ENCODE peak calls at places on chromosome 15, in seven cellular contexts. B is mammary epithelial cell; C is GM23248; F is breast epithelium; V is CD4-positive, alpha-beta memory T cell; Y is psoas muscle; I is A549. P is an unnamed sample.

GRCh38 chr15:70271422-70272088 is 173.8 kb upstream of the TLE3 start:
- DNase-seq in B (peak; percentile 93), C (peak; percentile 99), F (no peak), V (no peak), Y (no peak), I (peak; percentile 92), P (no peak)

GRCh38 chr15:34708422-34708821 is 46.4 kb downstream of the GJD2 start:
- DNase-seq in B (peak; percentile 42), C (peak; percentile 79), F (no peak), V (no peak), Y (no peak), I (peak; percentile 46), P (no peak)

GRCh38 chr15:95604634-95605036 is 725.9 kb upstream of the NR2F2 start:
- DNase-seq in B (no peak), C (peak; percentile 90), F (no peak), V (no peak), Y (no peak), I (peak; percentile 22), P (no peak)

GRCh38 chr15:40354408-40355171 is 3.4 kb upstream of the DISP2 start:
- DNase-seq in B (no peak), C (peak; percentile 54), F (no peak), V (no peak), Y (peak; percentile 36), I (no peak), P (no peak)

GRCh38 chr15:79193157-79193948 is 89.2 kb upstream of the ANKRD34C start:
- DNase-seq in B (no peak), C (no peak), F (no peak), V (no peak), Y (no peak), I (no peak), P (no peak)

GRCh38 chr15:72271221-72271620 is 1.1 kb downstream of the PARP6 start:
- DNase-seq in B (no peak), C (no peak), F (no peak), V (no peak), Y (no peak), I (no peak), P (no peak)

GRCh38 chr15:70034596-70034995 is 63.1 kb downstream of the TLE3 start:
- DNase-seq in B (no peak), C (no peak), F (no peak), V (no peak), Y (no peak), I (no peak), P (no peak)

GRCh38 chr15:74315626-74316025 is 51.8 kb downstream of the CYP11A1 start:
- DNase-seq in B (no peak), C (no peak), F (no peak), V (no peak), Y (peak; percentile 62), I (no peak), P (peak; percentile 34)

GRCh38 chr15:25775317-25775912 is 87.7 kb downstream of the ATP10A start:
- DNase-seq in B (no peak), C (peak; percentile 96), F (no peak), V (no peak), Y (peak; percentile 81), I (peak; percentile 88), P (no peak)

GRCh38 chr15:38707802-38708671 is 143.4 kb upstream of the RASGRP1 start:
- DNase-seq in B (peak; percentile 52), C (peak; percentile 78), F (no peak), V (peak; percentile 56), Y (no peak), I (peak; percentile 57), P (peak; percentile 38)

GRCh38 chr15:68844856-68845550 is 24.3 kb upstream of the ANP32A start:
- DNase-seq in B (no peak), C (no peak), F (no peak), V (no peak), Y (no peak), I (no peak), P (no peak)

GRCh38 chr15:34065941-34066340 is 26.9 kb upstream of the AVEN start:
- DNase-seq in B (peak; percentile 90), C (no peak), F (no peak), V (no peak), Y (no peak), I (no peak), P (no peak)

GRCh38 chr15:73927476-73928240 is 1.4 kb downstream of the LOXL1 start:
- DNase-seq in B (peak; percentile 62), C (peak; percentile 80), F (peak; percentile 63), V (peak; percentile 82), Y (peak; percentile 74), I (peak; percentile 49), P (peak; percentile 77)

GRCh38 chr15:78065284-78065872 is 12.1 kb downstream of the TBC1D2B start:
- DNase-seq in B (peak; percentile 96), C (peak; percentile 99), F (no peak), V (peak; percentile 60), Y (peak; percentile 81), I (no peak), P (no peak)

GRCh38 chr15:87089551-87089950 is 1009.9 kb downstream of the AGBL1 start:
- DNase-seq in B (peak; percentile 9), C (no peak), F (no peak), V (no peak), Y (no peak), I (no peak), P (no peak)

GRCh38 chr15:88621789-88622604 is 857 bp downstream of the AEN start:
- DNase-seq in B (peak; percentile 61), C (peak; percentile 75), F (no peak), V (peak; percentile 83), Y (no peak), I (peak; percentile 45), P (peak; percentile 64)

GRCh38 chr15:75836953-75837321 is 6.3 kb upstream of the UBE2Q2 start:
- DNase-seq in B (peak; percentile 82), C (peak; percentile 91), F (no peak), V (peak; percentile 74), Y (peak; percentile 53), I (peak; percentile 36), P (peak; percentile 45)

GRCh38 chr15:80152896-80153876 is at the start of gene FAH:
- DNase-seq in B (peak; percentile 63), C (peak; percentile 84), F (no peak), V (peak; percentile 55), Y (peak; percentile 51), I (no peak), P (peak; percentile 33)

GRCh38 chr15:39828374-39828931 is 45.8 kb upstream of the FSIP1 start:
- DNase-seq in B (no peak), C (peak; percentile 16), F (no peak), V (no peak), Y (no peak), I (no peak), P (no peak)

GRCh38 chr15:40591310-40591845 is 2.7 kb upstream of the KNL1 start:
- DNase-seq in B (no peak), C (no peak), F (no peak), V (no peak), Y (no peak), I (no peak), P (no peak)

GRCh38 chr15:42048080-42048820 is 27.4 kb upstream of the PLA2G4E start:
- DNase-seq in B (no peak), C (no peak), F (no peak), V (no peak), Y (no peak), I (no peak), P (no peak)

GRCh38 chr15:71374607-71375352 is 259.5 kb downstream of the THSD4 start:
- DNase-seq in B (no peak), C (peak; percentile 79), F (no peak), V (no peak), Y (no peak), I (no peak), P (no peak)

GRCh38 chr15:88118741-88119140 is 137.8 kb downstream of the NTRK3 start:
- DNase-seq in B (no peak), C (no peak), F (no peak), V (no peak), Y (no peak), I (no peak), P (no peak)

GRCh38 chr15:52658955-52659354 is 20.2 kb downstream of the ATOSA start:
- DNase-seq in B (peak; percentile 47), C (no peak), F (no peak), V (peak; percentile 46), Y (no peak), I (no peak), P (peak; percentile 28)

GRCh38 chr15:29805043-29805707 is 17.1 kb downstream of the TJP1 start:
- DNase-seq in B (peak; percentile 84), C (peak; percentile 84), F (no peak), V (no peak), Y (no peak), I (peak; percentile 29), P (no peak)

GRCh38 chr15:68382286-68383007 is 49.5 kb downstream of the ITGA11 start:
- DNase-seq in B (no peak), C (peak; percentile 41), F (no peak), V (no peak), Y (no peak), I (peak; percentile 24), P (no peak)

GRCh38 chr15:29266052-29266572 is 3.5 kb downstream of the NSMCE3 start:
- DNase-seq in B (no peak), C (no peak), F (no peak), V (no peak), Y (no peak), I (no peak), P (no peak)

DNA sequence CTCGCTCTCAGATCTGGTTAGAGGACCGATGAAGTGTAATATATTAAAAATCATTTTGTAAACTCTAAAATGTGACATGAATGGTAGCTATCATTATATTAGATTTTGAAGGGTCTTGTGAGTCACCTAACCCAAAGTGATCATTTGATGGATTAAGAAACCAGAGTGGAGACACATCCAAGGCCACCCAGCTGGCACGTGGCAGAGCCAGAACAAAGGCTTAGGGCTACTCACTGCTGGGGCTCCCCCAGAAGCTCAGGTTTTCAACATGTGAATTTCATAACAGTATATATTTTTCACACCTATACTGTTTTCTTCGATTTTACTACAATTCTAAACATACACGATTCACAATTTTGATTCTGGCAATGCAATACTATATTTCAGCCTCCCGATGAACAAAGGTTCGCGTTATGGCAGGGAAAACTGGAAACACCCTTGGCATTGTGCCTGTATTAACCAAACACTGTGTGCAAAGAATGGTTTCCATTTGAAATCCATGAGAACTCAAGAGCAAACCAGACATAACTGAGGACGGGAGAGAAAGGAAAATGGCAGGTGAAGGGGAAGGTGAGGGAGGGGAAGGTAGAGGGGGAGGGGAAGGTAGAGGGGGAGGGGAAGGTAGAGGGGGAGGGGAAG is 88.9 kb downstream of the ADAMTS17 start:
- DNase-seq in B (no peak), C (peak; percentile 4), F (no peak), V (no peak), Y (no peak), I (no peak), P (no peak)
- H3K4me3 ChIP-seq in B (no peak overlapping the region), C (no peak overlapping the region), F (no peak overlapping the region), V (no peak overlapping the region), Y (no peak overlapping the region), I (no peak overlapping the region), P (no peak overlapping the region)

GRCh38 chr15:43824302-43825246 is at the start of gene MFAP1:
- DNase-seq in B (peak; percentile 97), C (peak; percentile 98), F (peak; percentile 90), V (peak; percentile 95), Y (peak; percentile 97), I (peak; percentile 96), P (peak; percentile 78)
- H3K4me1 ChIP-seq in B (peaks cover 13% of the 10 kb centered on the region), C (peaks cover 26% of the 10 kb centered on the region), F (peaks cover 5% of the 10 kb centered on the region), V (peaks cover 67% of the 10 kb centered on the region), Y (peaks cover 20% of the 10 kb centered on the region), I (peaks cover 18% of the 10 kb centered on the region), P (peaks cover 53% of the 10 kb centered on the region)

GRCh38 chr15:31905054-31905453 is 125.3 kb upstream of the CHRNA7 start:
- DNase-seq in B (no peak), C (no peak), F (no peak), V (no peak), Y (no peak), I (no peak), P (no peak)
- H3K27ac ChIP-seq in B (no peak overlapping the region), C (no peak overlapping the region), F (no peak overlapping the region), V (no peak overlapping the region), Y (no peak overlapping the region), I (no peak overlapping the region), P (no peak overlapping the region)

GRCh38 chr15:65631503-65631902 is 9.8 kb downstream of the SLC24A1 start:
- DNase-seq in B (no peak), C (no peak), F (no peak), V (no peak), Y (no peak), I (no peak), P (no peak)
- H3K4me3 ChIP-seq in B (no peak overlapping the region), C (no peak overlapping the region), F (no peak overlapping the region), V (no peak overlapping the region), Y (no peak overlapping the region), I (no peak overlapping the region), P (no peak overlapping the region)

P was measured in CD8-positive, alpha-beta T cell.